ENCODE peak calls at places on chromosomes 11 and 22, in seven cellular contexts. One of them, this sample, is unnamed.

GRCh38 chr22:25495286-25495685 is 69.2 kb upstream of the GRK3 start:
- DNase-seq in hepatocyte: peak; percentile 17
- DNase-seq in fibroblast of villous mesenchyme: no peak
- DNase-seq in spleen: no peak
- DNase-seq in transverse colon: no peak
- DNase-seq in AG08396: no peak
- DNase-seq in NCI-H1930: no peak
- DNase-seq in this sample: no peak

GRCh38 chr22:40203568-40203967 is 25.8 kb downstream of the TNRC6B start:
- DNase-seq in hepatocyte: no peak
- DNase-seq in fibroblast of villous mesenchyme: no peak
- DNase-seq in spleen: no peak
- DNase-seq in transverse colon: no peak
- DNase-seq in AG08396: no peak
- DNase-seq in NCI-H1930: no peak
- DNase-seq in this sample: no peak

GRCh38 chr22:31377609-31378008 is 21.8 kb upstream of the DRG1 start:
- DNase-seq in hepatocyte: no peak
- DNase-seq in fibroblast of villous mesenchyme: no peak
- DNase-seq in spleen: no peak
- DNase-seq in transverse colon: no peak
- DNase-seq in AG08396: no peak
- DNase-seq in NCI-H1930: no peak
- DNase-seq in this sample: no peak

GRCh38 chr22:49432211-49432905 is 395.3 kb downstream of the BRD1 start:
- DNase-seq in hepatocyte: no peak
- DNase-seq in fibroblast of villous mesenchyme: no peak
- DNase-seq in spleen: no peak
- DNase-seq in transverse colon: no peak
- DNase-seq in AG08396: no peak
- DNase-seq in NCI-H1930: no peak
- DNase-seq in this sample: no peak

GRCh38 chr22:45740236-45740635 is 68.6 kb downstream of the ATXN10 start:
- DNase-seq in hepatocyte: no peak
- DNase-seq in fibroblast of villous mesenchyme: no peak
- DNase-seq in spleen: no peak
- DNase-seq in transverse colon: no peak
- DNase-seq in AG08396: no peak
- DNase-seq in NCI-H1930: no peak
- DNase-seq in this sample: no peak

GRCh38 chr11:33734441-33735165 is 1.6 kb downstream of the CD59 start:
- DNase-seq in hepatocyte: peak; percentile 25
- DNase-seq in fibroblast of villous mesenchyme: peak; percentile 50
- DNase-seq in spleen: no peak
- DNase-seq in transverse colon: peak; percentile 46
- DNase-seq in AG08396: no peak
- DNase-seq in NCI-H1930: no peak
- DNase-seq in this sample: no peak

GRCh38 chr11:65437436-65438227 is 15.0 kb downstream of the NEAT1 start:
- DNase-seq in hepatocyte: peak; percentile 3
- DNase-seq in fibroblast of villous mesenchyme: peak; percentile 70
- DNase-seq in spleen: no peak
- DNase-seq in transverse colon: peak; percentile 10
- DNase-seq in AG08396: no peak
- DNase-seq in NCI-H1930: no peak
- DNase-seq in this sample: no peak

GRCh38 chr22:35904332-35904692 is 124.3 kb downstream of the RBFOX2 start:
- DNase-seq in hepatocyte: no peak
- DNase-seq in fibroblast of villous mesenchyme: no peak
- DNase-seq in spleen: no peak
- DNase-seq in transverse colon: no peak
- DNase-seq in AG08396: no peak
- DNase-seq in NCI-H1930: no peak
- DNase-seq in this sample: no peak

GRCh38 chr11:45471002-45471665 is 185.0 kb upstream of the SYT13 start:
- DNase-seq in hepatocyte: no peak
- DNase-seq in fibroblast of villous mesenchyme: no peak
- DNase-seq in spleen: peak; percentile 34
- DNase-seq in transverse colon: no peak
- DNase-seq in AG08396: no peak
- DNase-seq in NCI-H1930: no peak
- DNase-seq in this sample: no peak

GRCh38 chr11:27437824-27438594 is 34.6 kb downstream of the LGR4 start:
- DNase-seq in hepatocyte: no peak
- DNase-seq in fibroblast of villous mesenchyme: no peak
- DNase-seq in spleen: no peak
- DNase-seq in transverse colon: no peak
- DNase-seq in AG08396: no peak
- DNase-seq in NCI-H1930: no peak
- DNase-seq in this sample: no peak

GRCh38 chr11:10561043-10561818 is 7.2 kb downstream of the LYVE1 start:
- DNase-seq in hepatocyte: peak; percentile 52
- DNase-seq in fibroblast of villous mesenchyme: no peak
- DNase-seq in spleen: no peak
- DNase-seq in transverse colon: no peak
- DNase-seq in AG08396: no peak
- DNase-seq in NCI-H1930: no peak
- DNase-seq in this sample: no peak

GRCh38 chr22:18005201-18005926 is 19.0 kb downstream of the MICAL3 start:
- DNase-seq in hepatocyte: no peak
- DNase-seq in fibroblast of villous mesenchyme: no peak
- DNase-seq in spleen: no peak
- DNase-seq in transverse colon: no peak
- DNase-seq in AG08396: no peak
- DNase-seq in NCI-H1930: no peak
- DNase-seq in this sample: no peak

GRCh38 chr11:911031-911889 is 650 bp upstream of the CHID1 start:
- DNase-seq in hepatocyte: peak; percentile 62
- DNase-seq in fibroblast of villous mesenchyme: peak; percentile 58
- DNase-seq in spleen: peak; percentile 76
- DNase-seq in transverse colon: peak; percentile 47
- DNase-seq in AG08396: peak; percentile 78
- DNase-seq in NCI-H1930: no peak
- DNase-seq in this sample: no peak

GRCh38 chr11:124837491-124837856 is 27.8 kb upstream of the ROBO3 start:
- DNase-seq in hepatocyte: peak; percentile 77
- DNase-seq in fibroblast of villous mesenchyme: peak; percentile 89
- DNase-seq in spleen: no peak
- DNase-seq in transverse colon: no peak
- DNase-seq in AG08396: peak; percentile 79
- DNase-seq in NCI-H1930: peak; percentile 23
- DNase-seq in this sample: no peak

GRCh38 chr22:37208401-37209139 is 3.7 kb downstream of the SSTR3 start:
- DNase-seq in hepatocyte: no peak
- DNase-seq in fibroblast of villous mesenchyme: no peak
- DNase-seq in spleen: peak; percentile 65
- DNase-seq in transverse colon: no peak
- DNase-seq in AG08396: no peak
- DNase-seq in NCI-H1930: no peak
- DNase-seq in this sample: no peak

This sample was measured in NCI-H187 treated with DMSO at 0.1 percent for 48 hours.